ENCODE peak calls at places on chromosomes 2 and 18, in eight cellular contexts. I is uterus, B is GM12892, H is HCT116, Y is transverse colon, R is ovary, M is IMR-90, S is A549. V is an unnamed sample.

GRCh38 chr2:99810241-99810640 is 320.4 kb upstream of the REV1 start:
- DNase-seq in I (no peak), Y (no peak), B (no peak), R (no peak), S (no peak), H (no peak), M (no peak), V (no peak)

GRCh38 chr18:61333271-61333745 is at the start of gene CDH20:
- DNase-seq in S (no peak), M (no peak), R (no peak), Y (no peak), H (no peak), B (no peak), I (no peak), V (no peak)

GRCh38 chr18:63320690-63321265 is 1.2 kb upstream of the BCL2 start:
- DNase-seq in M (peak), H (no peak), S (peak), B (peak), Y (peak), R (peak), I (peak), V (peak)

GRCh38 chr2:218137514-218137913 is 11.7 kb downstream of the CXCR2 start:
- DNase-seq in I (no peak), Y (no peak), R (no peak), M (no peak), B (no peak), H (no peak), S (no peak), V (no peak)

GRCh38 chr2:229564300-229564907 is 150.0 kb downstream of the DNER start:
- DNase-seq in Y (no peak), B (no peak), I (no peak), H (no peak), R (no peak), S (no peak), M (no peak), V (no peak)

GRCh38 chr2:106143495-106144215 is 50.4 kb downstream of the UXS1 start:
- DNase-seq in Y (no peak), S (no peak), I (no peak), R (no peak), M (no peak), B (no peak), H (no peak), V (no peak)

GRCh38 chr2:122481717-122482116 is 726.3 kb downstream of the TSN start:
- DNase-seq in H (no peak), B (no peak), Y (no peak), R (no peak), S (no peak), M (no peak), I (no peak), V (no peak)

GRCh38 chr2:60533114-60534033 is 20.1 kb downstream of the BCL11A start:
- DNase-seq in B (no peak), S (no peak), H (no peak), I (no peak), M (peak), R (no peak), Y (no peak), V (no peak)

GRCh38 chr2:240785424-240786335 is 34.3 kb downstream of the KIF1A start:
- DNase-seq in Y (no peak), M (no peak), R (no peak), H (no peak), I (no peak), S (no peak), B (no peak), V (no peak)

GRCh38 chr18:79395761-79396404 is at the start of gene NFATC1:
- DNase-seq in H (no peak), B (no peak), I (peak), Y (peak), S (peak), R (peak), M (peak), V (peak)

GRCh38 chr2:223264541-223265171 is 212.7 kb downstream of the KCNE4 start:
- DNase-seq in M (no peak), R (no peak), Y (no peak), I (no peak), S (no peak), H (no peak), B (no peak), V (no peak)

GRCh38 chr2:98917031-98917459 is 19.0 kb downstream of the CRACDL start:
- DNase-seq in M (peak), R (no peak), I (no peak), B (no peak), Y (no peak), H (peak), S (peak), V (no peak)

GRCh38 chr18:79396431-79397287 is 929 bp downstream of the NFATC1 start:
- DNase-seq in I (peak), Y (peak), B (no peak), S (peak), M (peak), R (peak), H (no peak), V (peak)

GRCh38 chr2:96164459-96165184 is 19.4 kb upstream of the DUSP2 start:
- DNase-seq in B (peak), R (no peak), I (no peak), H (no peak), Y (peak), M (no peak), S (no peak), V (no peak)

GRCh38 chr2:177767768-177768167 is 304.8 kb downstream of the PDE11A start:
- DNase-seq in I (no peak), B (no peak), M (no peak), S (no peak), H (no peak), Y (no peak), R (no peak), V (peak)

GRCh38 chr18:23992119-23992940 is 22.2 kb upstream of the TTC39C start:
- DNase-seq in R (peak), S (no peak), Y (no peak), B (no peak), M (peak), I (no peak), H (no peak), V (no peak)

GRCh38 chr2:109446531-109447131 is 167.1 kb downstream of the SEPTIN10 start:
- DNase-seq in B (no peak), I (peak), S (no peak), R (no peak), M (no peak), H (no peak), Y (no peak), V (no peak)

GRCh38 chr2:23900927-23901322 is 26.0 kb downstream of the ATAD2B start:
- DNase-seq in R (no peak), H (peak), I (no peak), M (peak), Y (peak), S (peak), B (no peak), V (peak)

GRCh38 chr2:25982273-25982967 is at the start of gene KIF3C:
- DNase-seq in S (peak), H (no peak), R (peak), I (peak), Y (peak), M (peak), B (peak), V (peak)

GRCh38 chr2:232097758-232098157 is 136.2 kb downstream of the DIS3L2 start:
- DNase-seq in M (no peak), S (no peak), B (no peak), H (no peak), I (no peak), R (no peak), Y (no peak), V (no peak)

GRCh38 chr2:230308402-230309000 is 18.5 kb upstream of the SP140L start:
- DNase-seq in I (no peak), S (no peak), H (no peak), B (no peak), Y (no peak), R (no peak), M (no peak), V (no peak)

GRCh38 chr18:54946149-54946581 is 13.1 kb downstream of the CCDC68 start:
- DNase-seq in M (peak), I (no peak), S (peak), Y (peak), B (no peak), R (no peak), H (peak), V (peak)

GRCh38 chr2:122179492-122180070 is 424.1 kb downstream of the TSN start:
- DNase-seq in Y (no peak), I (no peak), S (no peak), R (no peak), M (no peak), H (no peak), B (no peak), V (no peak)

GRCh38 chr18:79872852-79873444 is 75.2 kb downstream of the KCNG2 start:
- DNase-seq in S (no peak), M (no peak), B (no peak), H (no peak), I (no peak), R (no peak), Y (no peak), V (no peak)

GRCh38 chr18:67735506-67735905 is 219.0 kb upstream of the DSEL start:
- DNase-seq in M (no peak), H (no peak), Y (no peak), I (no peak), B (no peak), R (no peak), S (no peak), V (no peak)

GRCh38 chr2:70696142-70696541 is 71.9 kb downstream of the ADD2 start:
- DNase-seq in S (no peak), B (no peak), Y (no peak), R (no peak), I (no peak), M (no peak), H (no peak), V (no peak)

GRCh38 chr2:69725706-69726360 is 16.1 kb upstream of the ANXA4 start:
- DNase-seq in M (no peak), B (no peak), S (no peak), Y (no peak), H (no peak), I (no peak), R (no peak), V (no peak)

GRCh38 chr18:46155652-46156051 is 51.5 kb downstream of the HAUS1 start:
- DNase-seq in I (no peak), S (peak), H (no peak), M (peak), B (no peak), Y (no peak), R (no peak), V (no peak)

GRCh38 chr2:25300001-25300400 is 41.7 kb downstream of the DNMT3A start:
- DNase-seq in R (no peak), H (no peak), B (no peak), M (no peak), I (no peak), S (no peak), Y (no peak), V (no peak)

GRCh38 chr2:192145496-192145895 is 49.2 kb downstream of the TMEFF2 start:
- DNase-seq in M (no peak), S (no peak), H (no peak), Y (no peak), I (no peak), B (no peak), R (no peak), V (no peak)

GRCh38 chr2:192146069-192147006 is 48.4 kb downstream of the TMEFF2 start:
- DNase-seq in I (no peak), R (no peak), B (no peak), Y (no peak), S (peak), M (peak), H (no peak), V (no peak)

GRCh38 chr2:192148620-192149321 is 46.0 kb downstream of the TMEFF2 start:
- DNase-seq in M (peak), H (no peak), Y (no peak), I (no peak), B (no peak), S (no peak), R (no peak), V (no peak)

GRCh38 chr2:192150166-192150565 is 44.6 kb downstream of the TMEFF2 start:
- DNase-seq in R (no peak), S (no peak), Y (no peak), I (no peak), M (no peak), H (no peak), B (no peak), V (no peak)

DNA sequence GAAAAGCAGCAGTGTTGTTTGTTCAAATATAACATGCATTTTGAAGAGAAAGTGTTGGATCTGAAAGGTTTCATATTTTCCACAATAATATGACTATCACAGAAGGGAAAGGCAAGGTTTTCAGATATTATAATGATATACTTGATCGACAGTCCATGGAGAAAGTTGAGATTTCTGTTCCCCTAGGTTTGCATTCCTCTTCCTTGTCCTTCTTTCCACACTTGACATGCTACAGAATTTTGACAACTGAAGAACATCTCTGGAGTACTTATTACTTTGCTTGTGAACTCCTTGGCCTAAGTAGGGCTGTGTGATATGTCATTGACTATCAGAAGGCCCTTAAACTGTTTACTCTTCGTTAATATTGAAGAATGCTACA is 46.5 kb downstream of the TMEFF2 start:
- DNase-seq in B (no peak), S (no peak), R (no peak), Y (no peak), I (no peak), H (no peak), M (no peak), V (no peak)
- TF ChIP-seq POLR2A in B (no peak), S (no peak), R (no peak), Y (no peak), I (no peak), H (no peak), M (no peak), V (no peak)

GRCh38 chr2:236209996-236210395 is 41.8 kb upstream of the GBX2 start:
- DNase-seq in S (no peak), Y (no peak), R (no peak), H (no peak), I (no peak), M (no peak), B (no peak), V (no peak)

GRCh38 chr2:236209535-236209934 is 41.3 kb upstream of the GBX2 start:
- DNase-seq in I (no peak), H (peak), M (no peak), Y (no peak), R (no peak), B (no peak), S (no peak), V (no peak)

GRCh38 chr2:236210536-236210935 is 42.4 kb upstream of the GBX2 start:
- DNase-seq in S (no peak), M (no peak), R (no peak), Y (no peak), I (no peak), B (no peak), H (no peak), V (no peak)

GRCh38 chr2:236208281-236208900 is 40.2 kb upstream of the GBX2 start:
- DNase-seq in I (no peak), H (no peak), B (no peak), R (no peak), Y (no peak), S (no peak), M (no peak), V (no peak)

DNA sequence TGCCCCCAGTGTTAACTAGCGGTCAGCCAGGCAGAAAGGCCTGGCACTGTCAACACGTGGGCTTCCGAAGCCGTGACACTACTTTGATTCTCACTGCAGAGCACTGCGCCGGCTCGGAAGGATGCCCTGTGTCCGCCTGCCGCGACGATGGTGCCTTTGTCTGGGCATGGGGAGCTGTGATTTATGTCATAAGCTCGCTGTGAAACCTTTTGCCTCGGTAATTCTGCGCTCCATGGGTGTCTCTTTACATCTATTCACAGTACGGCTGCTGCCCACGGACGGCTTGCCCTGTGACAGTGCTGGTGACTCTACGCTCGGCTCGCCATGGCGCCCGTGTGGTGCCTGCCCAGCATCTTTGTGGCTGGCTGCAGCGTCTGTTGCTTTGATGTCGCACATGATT is 43.1 kb upstream of the GBX2 start:
- DNase-seq in Y (no peak), R (no peak), S (no peak), B (no peak), I (no peak), M (no peak), H (no peak), V (no peak)
- TF ChIP-seq POLR2A in Y (no peak), R (no peak), S (no peak), B (no peak), I (no peak), M (no peak), H (no peak), V (no peak)

DNA sequence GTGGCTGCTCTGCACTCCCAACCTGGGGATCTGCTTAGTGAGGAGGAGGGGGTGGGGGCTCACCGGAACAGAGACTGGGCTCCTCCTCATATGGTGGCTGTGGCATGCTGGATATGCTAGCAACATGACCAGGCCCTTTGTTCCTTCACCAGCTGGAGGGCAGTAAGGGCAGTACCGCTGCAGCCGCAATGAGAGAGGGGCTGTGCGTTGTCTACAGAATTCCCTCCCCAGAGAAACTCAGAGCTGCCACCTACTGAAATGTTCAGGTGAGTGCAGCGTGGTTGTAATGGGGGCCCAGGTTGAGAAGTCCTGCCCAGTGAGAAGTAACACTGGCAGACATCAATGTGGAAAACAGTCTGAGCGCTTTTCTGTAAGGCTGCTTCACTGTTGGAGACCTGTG is 1211.9 kb upstream of the NXPH2 start:
- DNase-seq in I (no peak), H (peak), S (no peak), R (no peak), Y (no peak), B (no peak), M (no peak), V (no peak)
- TF ChIP-seq POLR2A in I (no peak), H (no peak), S (no peak), R (no peak), Y (no peak), B (no peak), M (no peak), V (no peak)

GRCh38 chr2:20447437-20448245 is 767 bp downstream of the RHOB start:
- DNase-seq in R (peak), B (no peak), I (peak), H (no peak), S (peak), M (peak), Y (peak), V (peak)
- TF ChIP-seq POLR2A in R (peak), B (peak), I (no peak), H (no peak), S (no peak), M (no peak), Y (peak), V (no peak)

GRCh38 chr2:47309952-47310800 is 92.8 kb upstream of the MSH2 start:
- DNase-seq in B (peak), H (no peak), R (no peak), Y (peak), I (no peak), M (peak), S (peak), V (peak)
- TF ChIP-seq POLR2A in B (peak), H (no peak), R (no peak), Y (no peak), I (no peak), M (no peak), S (no peak), V (no peak)

GRCh38 chr18:75201273-75201898 is 7.6 kb downstream of the PTGR3 start:
- DNase-seq in B (no peak), M (no peak), S (no peak), R (no peak), Y (no peak), H (no peak), I (no peak), V (no peak)
- TF ChIP-seq POLR2A in B (no peak), M (no peak), S (no peak), R (no peak), Y (no peak), H (no peak), I (no peak), V (no peak)

GRCh38 chr2:9474361-9475117 is at the start of gene IAH1:
- DNase-seq in R (peak), Y (peak), S (peak), I (peak), M (no peak), B (peak), H (no peak), V (peak)
- TF ChIP-seq POLR2A in R (peak), Y (no peak), S (peak), I (no peak), M (peak), B (peak), H (peak), V (peak)

GRCh38 chr2:160061533-160062282 is 707 bp downstream of the PLA2R1 start:
- DNase-seq in M (no peak), S (no peak), Y (no peak), R (peak), B (peak), H (no peak), I (peak), V (no peak)

GRCh38 chr2:160063895-160064577 is 1.6 kb upstream of the PLA2R1 start:
- DNase-seq in R (no peak), M (no peak), H (no peak), B (no peak), S (no peak), I (no peak), Y (no peak), V (no peak)

GRCh38 chr2:160063266-160063665 is 851 bp upstream of the PLA2R1 start:
- DNase-seq in Y (no peak), S (no peak), H (no peak), B (no peak), R (no peak), M (no peak), I (no peak), V (no peak)

GRCh38 chr2:160060297-160060696 is 2.1 kb downstream of the PLA2R1 start:
- DNase-seq in S (no peak), I (no peak), H (no peak), M (no peak), B (no peak), R (no peak), Y (no peak), V (no peak)

DNA sequence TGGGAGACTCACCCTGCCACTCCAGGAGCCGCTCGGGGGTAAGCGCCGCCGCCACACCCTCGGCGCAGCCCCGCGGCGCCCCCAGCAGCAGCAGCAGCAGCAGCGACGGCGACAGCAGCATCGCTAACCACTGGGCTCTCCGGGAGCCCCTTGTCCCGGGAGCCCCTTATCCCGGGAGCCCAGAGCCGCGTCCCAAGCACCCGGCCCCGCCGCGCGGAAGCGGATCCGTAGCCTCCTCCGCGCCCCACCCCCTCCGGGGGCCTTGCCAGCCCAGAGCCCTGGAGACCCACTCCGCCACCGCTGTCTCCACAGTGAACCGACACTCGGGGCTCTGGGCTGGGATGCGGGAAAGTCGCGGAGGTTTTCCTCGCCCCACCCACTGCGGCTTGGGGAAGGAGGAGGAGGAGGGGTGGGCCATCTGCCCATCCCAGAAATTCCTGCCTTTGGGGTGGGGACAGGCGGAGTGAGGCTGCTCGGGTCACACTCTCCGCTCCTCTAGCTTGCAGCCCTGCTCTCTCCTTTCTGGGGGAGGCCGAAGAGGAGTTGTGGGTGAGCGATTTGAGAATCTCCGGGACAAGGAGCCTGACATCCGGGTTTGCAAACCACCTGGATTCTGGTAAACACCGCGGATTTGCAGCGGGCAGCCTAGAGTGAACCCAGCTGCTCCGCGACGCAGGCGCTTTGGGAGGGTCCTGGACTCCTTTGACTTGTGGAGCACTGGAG is at the start of gene PLA2R1:
- DNase-seq in B (peak), H (no peak), I (peak), R (peak), M (peak), S (peak), Y (peak), V (no peak)
- TF ChIP-seq POLR2A in B (no peak), H (no peak), I (no peak), R (no peak), M (no peak), S (peak), Y (peak), V (no peak)

V was measured in erythroblast.